ENCODE peak calls at places on chromosomes 4 and X, in seven cellular contexts. G is stimulated activated CD4-positive, alpha-beta T cell treated with anti-CD3 and anti-CD28 coated beads, Interleukin-2, amount 100 ng/mL, for 24 hours; V is naive thymus-derived CD4-positive, alpha-beta T cell; E is fibroblast of pulmonary artery; P is ELR; Y is astrocyte of the hippocampus; T is naive thymus-derived CD8-positive, alpha-beta T cell. I is an unnamed sample.

GRCh38 chr4:31995943-31996901 is 1276.1 kb downstream of the PCDH7 start:
- DNase-seq in Y (no peak), G (no peak), E (no peak), V (no peak), T (no peak), P (no peak), I (no peak)

GRCh38 chr4:129583868-129584267 is 487.9 kb downstream of the C4orf33 start:
- DNase-seq in Y (no peak), G (no peak), P (peak; percentile 20), E (peak; percentile 76), T (no peak), V (no peak), I (no peak)

GRCh38 chrX:13506574-13506973 is 62.8 kb upstream of the EGFL6 start:
- DNase-seq in P (peak; percentile 50), G (peak; percentile 58), T (peak; percentile 12), Y (peak; percentile 67), V (peak; percentile 10), E (peak; percentile 67), I (peak; percentile 41)

GRCh38 chr4:74742191-74742590 is 52.1 kb downstream of the BTC start:
- DNase-seq in Y (no peak), V (no peak), P (no peak), T (no peak), G (no peak), E (no peak), I (no peak)

GRCh38 chr4:14857475-14857874 is 144.8 kb upstream of the CPEB2 start:
- DNase-seq in P (no peak), E (no peak), G (no peak), Y (no peak), T (no peak), V (no peak), I (no peak)

GRCh38 chrX:44344194-44344593 is 722 bp upstream of the EFHC2 start:
- DNase-seq in G (peak; percentile 53), E (no peak), T (peak; percentile 58), V (peak; percentile 17), P (no peak), Y (no peak), I (peak; percentile 66)

GRCh38 chr4:5685296-5685695 is 23.1 kb downstream of the EVC2 start:
- DNase-seq in G (no peak), E (no peak), T (no peak), Y (no peak), P (no peak), V (no peak), I (no peak)

GRCh38 chrX:136251042-136251991 is at the start of gene MAP7D3:
- DNase-seq in P (peak; percentile 71), G (peak; percentile 67), Y (peak; percentile 71), V (peak; percentile 55), E (peak; percentile 46), T (peak; percentile 52), I (peak; percentile 75)

GRCh38 chr4:54439831-54440243 is 210.7 kb downstream of the PDGFRA start:
- DNase-seq in Y (peak; percentile 19), E (peak; percentile 76), P (peak; percentile 64), V (no peak), T (no peak), G (no peak), I (no peak)

GRCh38 chr4:174713181-174713580 is 115.9 kb downstream of the GLRA3 start:
- DNase-seq in Y (no peak), V (no peak), G (no peak), E (no peak), T (no peak), P (no peak), I (no peak)

GRCh38 chr4:153997506-153997905 is 208.6 kb upstream of the SFRP2 start:
- DNase-seq in P (no peak), V (no peak), Y (no peak), E (no peak), G (no peak), T (no peak), I (no peak)

GRCh38 chr4:158163941-158164665 is 8.7 kb downstream of the GASK1B start:
- DNase-seq in V (no peak), T (no peak), G (no peak), P (no peak), E (no peak), Y (no peak), I (no peak)

GRCh38 chr4:76250962-76251361 is 559 bp upstream of the FAM47E start:
- DNase-seq in Y (no peak), E (no peak), G (no peak), V (no peak), P (no peak), T (no peak), I (peak; percentile 4)

GRCh38 chrX:38754102-38754790 is 47.0 kb upstream of the MID1IP1 start:
- DNase-seq in Y (peak; percentile 61), E (peak; percentile 72), V (no peak), G (peak; percentile 26), P (peak; percentile 41), T (peak; percentile 9), I (peak; percentile 39)

GRCh38 chrX:113470166-113470565 is 629.5 kb upstream of the AMOT start:
- DNase-seq in T (no peak), V (no peak), Y (no peak), G (no peak), P (no peak), E (no peak), I (no peak)

GRCh38 chrX:111349098-111349497 is 62.9 kb downstream of the DCX start:
- DNase-seq in E (no peak), P (no peak), T (no peak), Y (no peak), G (no peak), V (no peak), I (no peak)